ENCODE peak calls at places on chromosomes 2 and 18, in six cellular contexts. T is HCT116, N is GM12878, I is GM23248, E is DND-41, Y is K562. S is an unnamed sample.

GRCh38 chr2:214604861-214605260 is 194.0 kb downstream of the VWC2L start:
- DNase-seq in T (no peak), I (peak; percentile 28), Y (no peak), N (no peak), E (no peak), S (no peak)

GRCh38 chr18:25979358-25979727 is 111.1 kb downstream of the SS18 start:
- DNase-seq in N (no peak), I (no peak), T (no peak), Y (no peak), E (no peak), S (no peak)

GRCh38 chr18:58878640-58879039 is 14.0 kb downstream of the ZNF532 start:
- DNase-seq in Y (no peak), N (no peak), E (no peak), I (no peak), T (no peak), S (no peak)

GRCh38 chr2:42895796-42896145 is 103.4 kb upstream of the HAAO start:
- DNase-seq in I (no peak), E (no peak), Y (no peak), T (no peak), N (no peak), S (no peak)

GRCh38 chr2:190099890-190100289 is 37.4 kb upstream of the MSTN start:
- DNase-seq in N (no peak), I (no peak), Y (no peak), T (no peak), E (no peak), S (no peak)

GRCh38 chr2:64915510-64915900 is 73.7 kb upstream of the SLC1A4 start:
- DNase-seq in Y (no peak), T (no peak), E (no peak), I (no peak), N (no peak), S (no peak)

GRCh38 chr2:170816499-170817246 is at the start of gene GAD1:
- DNase-seq in Y (peak; percentile 87), N (no peak), E (no peak), I (peak; percentile 91), T (peak; percentile 39), S (no peak)

GRCh38 chr2:108388045-108388444 is 10.3 kb downstream of the SULT1C4 start:
- DNase-seq in I (no peak), Y (no peak), T (no peak), E (no peak), N (no peak), S (no peak)

GRCh38 chr2:97935719-97936161 is 60.0 kb downstream of the TMEM131 start:
- DNase-seq in T (peak; percentile 28), Y (peak; percentile 40), E (peak; percentile 36), N (no peak), I (peak; percentile 82), S (no peak)

GRCh38 chr2:187541086-187542085 is 12.8 kb downstream of the TFPI start:
- DNase-seq in E (no peak), N (no peak), I (peak; percentile 93), Y (no peak), T (peak; percentile 74), S (no peak)

GRCh38 chr2:127398239-127398590 is 10.4 kb upstream of the MAP3K2 start:
- DNase-seq in E (peak; percentile 35), N (no peak), T (peak; percentile 81), I (peak; percentile 98), Y (peak; percentile 94), S (no peak)

DNA sequence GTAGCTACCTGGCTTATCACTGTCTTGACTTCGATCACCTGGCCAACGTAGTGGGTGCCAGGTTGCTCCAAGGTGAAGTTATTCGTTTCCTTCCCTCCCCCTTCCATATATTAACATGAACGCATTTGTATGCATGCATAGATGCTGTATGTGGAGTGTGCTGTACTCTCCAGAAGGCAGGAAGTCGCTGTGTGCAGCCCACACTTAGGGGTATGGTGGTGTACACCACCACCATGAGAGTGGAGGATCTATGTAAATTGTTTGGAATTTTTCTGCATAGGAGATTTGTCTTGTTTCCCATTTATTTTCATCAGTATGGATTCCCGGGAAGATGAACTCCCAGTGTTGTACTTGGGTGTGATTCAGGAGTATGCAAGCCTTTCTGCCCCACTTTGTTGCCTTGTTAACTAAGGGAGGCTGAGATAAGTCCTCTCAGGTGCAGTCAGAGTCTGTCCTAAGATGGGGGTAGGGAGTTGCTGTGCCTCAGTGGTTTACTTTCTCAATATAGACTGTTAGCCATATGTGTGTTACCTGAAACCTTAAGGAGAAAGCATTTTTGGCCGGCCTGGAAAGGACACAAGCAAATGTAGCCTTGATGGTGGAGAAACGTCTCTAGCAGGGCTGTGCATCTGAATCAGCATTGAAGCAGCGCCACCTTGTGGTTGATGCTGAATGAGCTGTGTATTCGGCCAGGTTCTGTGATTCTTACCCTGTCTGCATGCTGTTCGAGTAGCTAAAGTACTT is 149.8 kb downstream of the TANC1 start:
- DNase-seq in Y (peak; percentile 67), T (peak; percentile 57), N (peak; percentile 51), E (peak; percentile 84), I (peak; percentile 84), S (peak; percentile 64)
- H3K27ac ChIP-seq in Y (no peak overlapping the region), T (no peak overlapping the region), N (no peak overlapping the region), E (peak overlapping the region; percentile 82), I (no peak overlapping the region), S (no peak overlapping the region)

DNA sequence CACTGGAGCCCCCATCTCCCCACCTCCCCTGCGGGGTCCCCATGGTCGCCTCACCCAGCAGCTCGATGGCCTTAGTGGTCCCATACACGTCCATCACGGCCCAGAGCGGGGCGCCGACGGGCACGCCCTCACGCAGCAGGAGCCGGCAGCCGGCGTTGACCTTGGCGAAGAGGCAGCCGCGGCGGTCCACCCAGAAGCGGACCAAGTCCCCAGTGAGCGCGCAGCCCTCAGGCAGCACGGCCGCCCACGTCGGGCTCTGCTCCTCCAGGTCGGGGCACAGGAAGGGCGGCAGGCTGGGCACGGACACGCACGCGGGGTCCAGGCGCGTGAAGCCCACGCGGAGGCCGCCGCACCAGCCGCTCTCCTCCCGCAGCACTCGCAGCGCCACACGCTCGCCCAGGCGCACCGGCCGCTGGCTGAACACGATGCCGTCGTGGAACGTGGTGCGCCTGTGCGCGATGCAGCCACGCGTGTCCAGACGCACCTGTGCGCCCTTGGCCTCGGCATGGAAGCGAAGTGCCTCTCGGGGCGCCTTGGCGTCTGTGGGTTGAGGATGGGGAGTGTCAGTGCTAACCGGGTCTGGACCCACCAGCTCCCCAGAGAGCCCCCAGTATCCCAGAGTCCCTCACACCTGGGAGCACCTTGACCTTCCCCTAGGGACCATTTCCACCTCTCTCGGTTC is 4.6 kb downstream of the NEURL3 start:
- DNase-seq in E (no peak), Y (no peak), N (no peak), I (peak; percentile 25), T (no peak), S (no peak)
- TF ChIP-seq EZH2 in E (no peak), Y (no peak), N (no peak), I (no peak), T (no peak), S (no peak)

GRCh38 chr2:142144547-142144946 is 13.7 kb upstream of the LRP1B start:
- DNase-seq in Y (no peak), E (no peak), I (no peak), N (no peak), T (no peak), S (no peak)
- H3K9ac ChIP-seq in Y (no peak overlapping the region), E (no peak overlapping the region), I (no peak overlapping the region), N (no peak overlapping the region), T (no peak overlapping the region), S (no peak overlapping the region)

GRCh38 chr2:11123001-11123809 is 32.1 kb upstream of the SLC66A3 start:
- DNase-seq in N (no peak), Y (no peak), I (no peak), E (no peak), T (no peak), S (no peak)

GRCh38 chr2:11123856-11124759 is 31.2 kb upstream of the SLC66A3 start:
- DNase-seq in T (peak; percentile 62), Y (peak; percentile 74), E (peak; percentile 58), N (no peak), I (peak; percentile 73), S (no peak)

GRCh38 chr2:11121823-11122155 is 33.5 kb upstream of the SLC66A3 start:
- DNase-seq in T (no peak), Y (no peak), N (no peak), E (no peak), I (no peak), S (no peak)

GRCh38 chr2:11121099-11121822 is 34.0 kb upstream of the SLC66A3 start:
- DNase-seq in N (no peak), Y (no peak), E (no peak), I (peak; percentile 53), T (no peak), S (no peak)

GRCh38 chr2:11122380-11122779 is 32.9 kb upstream of the SLC66A3 start:
- DNase-seq in T (no peak), E (no peak), Y (no peak), N (no peak), I (no peak), S (no peak)
- H3K27ac ChIP-seq in T (no peak overlapping the region), E (no peak overlapping the region), Y (no peak overlapping the region), N (no peak overlapping the region), I (no peak overlapping the region), S (no peak overlapping the region)

GRCh38 chr2:239502430-239503221 is 101.8 kb upstream of the HDAC4 start:
- DNase-seq in I (no peak), Y (no peak), T (no peak), N (no peak), E (no peak), S (no peak)

GRCh38 chr2:239506961-239507360 is 106.1 kb upstream of the HDAC4 start:
- DNase-seq in T (no peak), I (no peak), E (no peak), N (no peak), Y (no peak), S (no peak)

GRCh38 chr2:239507576-239508258 is 106.9 kb upstream of the HDAC4 start:
- DNase-seq in T (no peak), I (no peak), Y (no peak), N (no peak), E (peak; percentile 29), S (no peak)

GRCh38 chr2:239506101-239506808 is 105.4 kb upstream of the HDAC4 start:
- DNase-seq in I (no peak), Y (no peak), E (no peak), T (no peak), N (no peak), S (no peak)

GRCh38 chr2:239504643-239505235 is 103.9 kb upstream of the HDAC4 start:
- DNase-seq in T (no peak), Y (no peak), I (no peak), N (no peak), E (no peak), S (no peak)
- TF ChIP-seq EZH2 in T (no peak), Y (no peak), I (no peak), N (no peak), E (no peak), S (no peak)

S was measured in SK-N-MC.